ENCODE peak calls at places on chromosome 19, in five cellular contexts. K is tibial nerve, J is uterus, Z is sigmoid colon, R is upper lobe of left lung. W is an unnamed sample.
A peak's percentile ranks its signal among the peaks of the same experiment; 100 is the strongest.

GRCh38 chr19:48627211-48627864 is 8.0 kb downstream of the SPHK2 start:
- DNase-seq in R (no peak), K (no peak), Z (peak; percentile 68), J (no peak), W (no peak)

GRCh38 chr19:50409347-50409746 is 9.4 kb upstream of the SPIB start:
- DNase-seq in K (no peak), J (no peak), Z (no peak), R (no peak), W (no peak)

GRCh38 chr19:3785938-3786824 is at the start of gene MATK:
- DNase-seq in R (no peak), Z (no peak), K (no peak), J (no peak), W (no peak)

GRCh38 chr19:15871570-15871969 is 26.3 kb downstream of the CYP4F2 start:
- DNase-seq in K (no peak), Z (no peak), R (no peak), J (no peak), W (no peak)

GRCh38 chr19:39843919-39844793 is 2.0 kb downstream of the FBL start:
- DNase-seq in R (no peak), K (peak; percentile 71), Z (no peak), J (no peak), W (no peak)

GRCh38 chr19:21101511-21102242 is 19.7 kb downstream of the ZNF714 start:
- DNase-seq in K (no peak), R (no peak), Z (no peak), J (no peak), W (no peak)

GRCh38 chr19:35306473-35307246 is 14.7 kb downstream of the MAG start:
- DNase-seq in J (no peak), Z (no peak), R (no peak), K (no peak), W (no peak)

GRCh38 chr19:49788857-49789256 is 22.1 kb downstream of the AP2A1 start:
- DNase-seq in J (no peak), R (no peak), K (no peak), Z (no peak), W (no peak)

GRCh38 chr19:17215125-17215971 is at the start of gene USE1:
- DNase-seq in K (peak; percentile 86), J (peak; percentile 90), R (peak; percentile 93), Z (peak; percentile 96), W (no peak)

GRCh38 chr19:36604656-36605100 is 435 bp upstream of the ZNF382 start:
- DNase-seq in K (peak; percentile 9), Z (peak; percentile 62), R (peak; percentile 59), J (peak; percentile 17), W (no peak)

GRCh38 chr19:28840891-28841290 is 372.1 kb downstream of the UQCRFS1 start:
- DNase-seq in J (no peak), R (no peak), K (no peak), Z (no peak), W (no peak)

GRCh38 chr19:4713384-4713951 is 10.2 kb downstream of the DPP9 start:
- DNase-seq in Z (peak; percentile 96), K (peak; percentile 70), J (peak; percentile 84), R (peak; percentile 53), W (no peak)

GRCh38 chr19:4241824-4242430 is 5.0 kb upstream of the YJU2 start:
- DNase-seq in K (no peak), R (no peak), J (no peak), Z (no peak), W (no peak)

GRCh38 chr19:9848761-9849160 is 13.6 kb downstream of the PIN1 start:
- DNase-seq in J (no peak), Z (no peak), K (no peak), R (no peak), W (no peak)

GRCh38 chr19:18708452-18709231 is 25.2 kb downstream of the CRTC1 start:
- DNase-seq in J (no peak), K (no peak), Z (no peak), R (no peak), W (no peak)

GRCh38 chr19:51750381-51751124 is 1.1 kb downstream of the FPR1 start:
- DNase-seq in J (no peak), R (no peak), K (no peak), Z (no peak), W (no peak)

GRCh38 chr19:17598953-17599352 is 43.5 kb downstream of the COLGALT1 start:
- DNase-seq in K (no peak), Z (no peak), J (no peak), R (no peak), W (no peak)

GRCh38 chr19:34837262-34837661 is 64.2 kb upstream of the ZNF599 start:
- DNase-seq in Z (no peak), J (no peak), K (no peak), R (no peak), W (no peak)

GRCh38 chr19:34639491-34640085 is 37.4 kb downstream of the SCGB2B2 start:
- DNase-seq in J (no peak), Z (no peak), K (peak; percentile 27), R (peak; percentile 54), W (no peak)

GRCh38 chr19:58020129-58020528 is 13.7 kb upstream of the ZSCAN1 start:
- DNase-seq in K (no peak), J (no peak), Z (no peak), R (no peak), W (no peak)

GRCh38 chr19:23823952-23824389 is 65.3 kb upstream of the ZNF681 start:
- DNase-seq in J (no peak), R (no peak), K (no peak), Z (no peak), W (no peak)

GRCh38 chr19:51002542-51003311 is 1.3 kb upstream of the KLK8 start:
- DNase-seq in K (peak; percentile 9), Z (peak; percentile 57), R (no peak), J (no peak), W (no peak)

GRCh38 chr19:41869374-41869955 is 7.6 kb upstream of the CD79A start:
- DNase-seq in Z (no peak), R (no peak), K (no peak), J (no peak), W (no peak)

GRCh38 chr19:11194657-11195056 is 2.7 kb downstream of the KANK2 start:
- DNase-seq in Z (peak; percentile 82), R (no peak), J (no peak), K (no peak), W (no peak)

GRCh38 chr19:343941-344624 is 513 bp downstream of the MIER2 start:
- DNase-seq in Z (peak; percentile 65), J (peak; percentile 27), R (no peak), K (no peak), W (no peak)

GRCh38 chr19:19214892-19215291 is 3.1 kb downstream of the NCAN start:
- DNase-seq in J (no peak), Z (no peak), R (no peak), K (no peak), W (no peak)

GRCh38 chr19:5955638-5955935 is 22.4 kb downstream of the RANBP3 start:
- DNase-seq in Z (no peak), J (no peak), R (no peak), K (no peak), W (no peak)

GRCh38 chr19:9009935-9010651 is at the start of gene MUC16:
- DNase-seq in K (no peak), R (no peak), Z (no peak), J (no peak), W (no peak)

GRCh38 chr19:23932878-23933277 is 18.2 kb downstream of the ZNF726 start:
- DNase-seq in R (no peak), Z (no peak), K (no peak), J (no peak), W (no peak)

GRCh38 chr19:4080473-4080872 is 13.8 kb upstream of the ZBTB7A start:
- DNase-seq in J (no peak), Z (no peak), R (no peak), K (no peak), W (no peak)

GRCh38 chr19:16347706-16348105 is 23.1 kb downstream of the KLF2 start:
- DNase-seq in Z (no peak), R (no peak), J (no peak), K (no peak), W (no peak)

GRCh38 chr19:44747739-44748425 is 626 bp upstream of the BCL3 start:
- DNase-seq in R (peak; percentile 80), K (peak; percentile 52), Z (peak; percentile 89), J (peak; percentile 64), W (no peak)
- TF ChIP-seq POLR2A in R (no peak), K (no peak), Z (no peak), J (no peak), W (no peak)

GRCh38 chr19:13881231-13881691 is 4.3 kb downstream of the NANOS3 start:
- DNase-seq in R (no peak), K (no peak), Z (no peak), J (no peak), W (no peak)

GRCh38 chr19:13883665-13884064 is 6.7 kb downstream of the NANOS3 start:
- DNase-seq in J (no peak), K (no peak), Z (no peak), R (no peak), W (no peak)

GRCh38 chr19:13881692-13882418 is 4.9 kb downstream of the NANOS3 start:
- DNase-seq in J (no peak), R (peak; percentile 42), K (no peak), Z (no peak), W (no peak)

GRCh38 chr19:13882841-13883240 is 5.9 kb downstream of the NANOS3 start:
- DNase-seq in K (no peak), Z (no peak), J (no peak), R (no peak), W (no peak)

GRCh38 chr19:13882419-13882795 is 5.5 kb downstream of the NANOS3 start:
- DNase-seq in R (no peak), K (no peak), J (no peak), Z (no peak), W (no peak)
- H3K27ac ChIP-seq in R (no peak overlapping the region), K (peak overlapping the region; percentile 87), J (no peak overlapping the region), Z (no peak overlapping the region), W (peak overlapping the region; percentile 18)

DNA sequence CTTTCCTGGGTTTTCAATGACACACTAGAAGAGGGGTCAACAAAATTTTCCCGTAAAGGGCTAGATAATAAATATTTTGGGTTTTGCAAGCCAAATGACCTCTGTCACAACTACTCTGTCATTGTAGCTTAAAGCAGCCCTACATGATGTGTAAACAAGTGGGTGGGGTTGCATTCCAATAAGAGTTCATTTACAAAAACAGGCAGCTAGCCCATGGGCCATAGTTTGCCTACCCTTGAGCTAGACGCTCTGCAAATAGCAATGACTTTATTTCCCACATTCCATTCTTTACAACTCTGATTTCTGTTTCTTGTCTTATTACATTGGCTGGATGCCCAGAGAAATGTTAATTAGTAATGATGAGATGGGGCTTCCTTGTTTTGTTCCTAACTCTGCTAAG is 76.0 kb downstream of the ZNF557 start:
- DNase-seq in Z (peak; percentile 26), K (no peak), R (no peak), J (no peak), W (no peak)
- H3K27me3 ChIP-seq in Z (no peaks in the 10 kb centered on the region), K (no peaks in the 10 kb centered on the region), R (no peaks in the 10 kb centered on the region), J (no peaks in the 10 kb centered on the region), W (no peaks in the 10 kb centered on the region)

GRCh38 chr19:38004505-38005223 is 97.7 kb downstream of the SIPA1L3 start:
- DNase-seq in R (peak; percentile 85), J (peak; percentile 78), Z (peak; percentile 93), K (peak; percentile 94), W (no peak)
- TF ChIP-seq POLR2A in R (no peak), J (peak; percentile 77), Z (peak; percentile 37), K (peak; percentile 78), W (peak; percentile 74)

GRCh38 chr19:44024900-44025216 is 321 bp upstream of the ZNF222 start:
- DNase-seq in R (no peak), Z (no peak), J (no peak), K (no peak), W (no peak)
- H3K27ac ChIP-seq in R (no peak overlapping the region), Z (peak overlapping the region; percentile 50), J (peak overlapping the region; percentile 56), K (peak overlapping the region; percentile 60), W (no peak overlapping the region)

GRCh38 chr19:1734328-1734966 is 18.9 kb upstream of the ONECUT3 start:
- DNase-seq in R (no peak), Z (no peak), J (no peak), K (no peak), W (no peak)
- H3K27me3 ChIP-seq in R (no peaks in the 10 kb centered on the region), Z (peaks cover 3% of the 10 kb centered on the region), J (peaks cover 3% of the 10 kb centered on the region), K (peaks cover 97% of the 10 kb centered on the region), W (no peaks in the 10 kb centered on the region)